ENCODE peak calls at places on chromosomes 6 and 20, in seven cellular contexts. F is NCI-H1105 treated with DMSO at 0.1 percent for 48 hours; K is stimulated activated naive CD4-positive, alpha-beta T cell treated with Interleukin-2 at 50 U/mL for 16 hours; Q is GDM1; L is Right ventricle myocardium superior; X is stimulated activated naive CD8-positive, alpha-beta T cell treated with anti-CD3 and anti-CD28 coated beads, Interleukin-15, amount 100 ng/mL, for 72 hours; Z is HFFc6. R is an unnamed sample.

GRCh38 chr6:26491604-26492003 is 8.5 kb upstream of the BTN1A1 start:
- DNase-seq in F (no peak), K (no peak), Q (no peak), L (no peak), X (no peak), Z (no peak), R (no peak)

GRCh38 chr6:48782230-48782629 is 671.2 kb upstream of the PTCHD4 start:
- DNase-seq in F (no peak), K (no peak), Q (no peak), L (no peak), X (no peak), Z (no peak), R (no peak)

GRCh38 chr6:129481706-129482105 is 228.3 kb downstream of the ARHGAP18 start:
- DNase-seq in F (no peak), K (no peak), Q (no peak), L (no peak), X (no peak), Z (no peak), R (no peak)

GRCh38 chr6:52423971-52424381 is 3.8 kb downstream of the EFHC1 start:
- DNase-seq in F (no peak), K (no peak), Q (no peak), L (no peak), X (no peak), Z (peak), R (no peak)

GRCh38 chr6:18477301-18477941 is 90.3 kb downstream of the RNF144B start:
- DNase-seq in F (peak), K (no peak), Q (no peak), L (no peak), X (no peak), Z (no peak), R (no peak)

GRCh38 chr6:41367700-41368099 is 32.3 kb downstream of the NCR2 start:
- DNase-seq in F (peak), K (no peak), Q (peak), L (no peak), X (no peak), Z (peak), R (peak)

GRCh38 chr6:3454206-3455016 is 2.4 kb downstream of the SLC22A23 start:
- DNase-seq in F (peak), K (no peak), Q (no peak), L (no peak), X (no peak), Z (no peak), R (no peak)

GRCh38 chr6:160284575-160284974 is 26.0 kb upstream of the SLC22A2 start:
- DNase-seq in F (no peak), K (no peak), Q (no peak), L (no peak), X (no peak), Z (no peak), R (no peak)

GRCh38 chr20:23773579-23773978 is 22.8 kb upstream of the CST1 start:
- DNase-seq in F (no peak), K (no peak), Q (no peak), L (no peak), X (no peak), Z (no peak), R (no peak)